ENCODE peak calls at places on chromosomes 1 and 21, in six cellular contexts. M is A673, R is cardiac muscle cell, L is PC-3, P is heart right ventricle, E is fibroblast of lung. N is an unnamed sample. For H3K36me3, the result is how much of the 10 kb centered on the place peaks cover.

GRCh38 chr1:5634893-5635292 is 357.3 kb downstream of the NPHP4 start:
- DNase-seq in M (no peak), R (no peak), L (no peak), P (no peak), E (no peak), N (no peak)

GRCh38 chr1:205665216-205665757 is 15.0 kb downstream of the SLC45A3 start:
- DNase-seq in M (no peak), R (no peak), L (no peak), P (no peak), E (no peak), N (no peak)

GRCh38 chr1:1264026-1264425 is 9.6 kb downstream of the UBE2J2 start:
- DNase-seq in M (no peak), R (no peak), L (no peak), P (no peak), E (no peak), N (no peak)

GRCh38 chr1:231724876-231725647 is 98.5 kb downstream of the DISC1 start:
- DNase-seq in M (peak), R (peak), L (peak), P (no peak), E (peak), N (peak)

GRCh38 chr1:106768501-106768900 is 288.0 kb upstream of the PRMT6 start:
- DNase-seq in M (no peak), R (no peak), L (peak), P (no peak), E (peak), N (peak)

GRCh38 chr1:222009105-222009730 is 267.3 kb upstream of the DUSP10 start:
- DNase-seq in M (peak), R (peak), L (peak), P (no peak), E (peak), N (peak)

GRCh38 chr1:1181938-1182410 is 8.3 kb downstream of the TTLL10 start:
- DNase-seq in M (no peak), R (no peak), L (no peak), P (no peak), E (no peak), N (no peak)

GRCh38 chr1:173248247-173248940 is 41.3 kb upstream of the TNFSF4 start:
- DNase-seq in M (no peak), R (no peak), L (no peak), P (no peak), E (no peak), N (peak)

GRCh38 chr1:16168622-16169021 is 12.8 kb upstream of the EPHA2 start:
- DNase-seq in M (no peak), R (no peak), L (peak), P (no peak), E (no peak), N (no peak)

GRCh38 chr1:168628807-168629206 is 52.4 kb downstream of the XCL1 start:
- DNase-seq in M (no peak), R (no peak), L (peak), P (no peak), E (peak), N (peak)

GRCh38 chr1:246200225-246200624 is 306.9 kb downstream of the SMYD3 start:
- DNase-seq in M (no peak), R (no peak), L (no peak), P (no peak), E (no peak), N (no peak)

GRCh38 chr1:10900691-10901090 is 104.2 kb upstream of the CASZ1 start:
- DNase-seq in M (no peak), R (no peak), L (peak), P (no peak), E (no peak), N (peak)

GRCh38 chr1:6357243-6357929 is 36.2 kb downstream of the ACOT7 start:
- DNase-seq in M (no peak), R (no peak), L (peak), P (no peak), E (no peak), N (no peak)

GRCh38 chr21:33024278-33025103 is 1.2 kb upstream of the OLIG2 start:
- DNase-seq in M (no peak), R (no peak), L (no peak), P (no peak), E (no peak), N (no peak)

GRCh38 chr1:203465146-203465798 is 10.3 kb upstream of the PRELP start:
- DNase-seq in M (no peak), R (no peak), L (no peak), P (no peak), E (no peak), N (no peak)

GRCh38 chr1:10620776-10621175 is 146.0 kb downstream of the PEX14 start:
- DNase-seq in M (no peak), R (no peak), L (no peak), P (no peak), E (no peak), N (no peak)

GRCh38 chr1:240499012-240499411 is 112.9 kb downstream of the GREM2 start:
- DNase-seq in M (no peak), R (peak), L (peak), P (no peak), E (peak), N (peak)

GRCh38 chr1:57381871-57382270 is 42.0 kb downstream of the DAB1 start:
- DNase-seq in M (no peak), R (no peak), L (no peak), P (no peak), E (no peak), N (no peak)

GRCh38 chr1:34403156-34403555 is 226.4 kb downstream of the C1orf94 start:
- DNase-seq in M (no peak), R (no peak), L (no peak), P (no peak), E (no peak), N (no peak)

GRCh38 chr1:204643503-204643902 is 42.0 kb downstream of the LRRN2 start:
- DNase-seq in M (no peak), R (no peak), L (no peak), P (no peak), E (no peak), N (no peak)

GRCh38 chr21:44399151-44399954 is 45.9 kb downstream of the TRPM2 start:
- DNase-seq in M (no peak), R (no peak), L (no peak), P (no peak), E (no peak), N (no peak)

GRCh38 chr1:164092603-164093353 is 466.2 kb upstream of the PBX1 start:
- DNase-seq in M (peak), R (no peak), L (no peak), P (no peak), E (peak), N (no peak)

GRCh38 chr1:176803042-176803441 is 340.1 kb downstream of the PAPPA2 start:
- DNase-seq in M (no peak), R (peak), L (no peak), P (no peak), E (no peak), N (no peak)

GRCh38 chr1:226268421-226269124 is 40.4 kb downstream of the LIN9 start:
- DNase-seq in M (no peak), R (no peak), L (peak), P (no peak), E (peak), N (peak)

GRCh38 chr1:21524220-21524619 is 15.0 kb downstream of the ALPL start:
- DNase-seq in M (no peak), R (no peak), L (no peak), P (no peak), E (no peak), N (no peak)

GRCh38 chr1:173408886-173409285 is 68.2 kb upstream of the PRDX6 start:
- DNase-seq in M (no peak), R (no peak), L (no peak), P (no peak), E (no peak), N (no peak)

GRCh38 chr1:10630661-10631120 is 155.9 kb downstream of the PEX14 start:
- DNase-seq in M (no peak), R (no peak), L (no peak), P (no peak), E (no peak), N (no peak)

GRCh38 chr1:165497444-165498013 is 46.3 kb upstream of the LRRC52 start:
- DNase-seq in M (no peak), R (no peak), L (no peak), P (no peak), E (no peak), N (no peak)

GRCh38 chr21:41962425-41962966 is 8.7 kb upstream of the C2CD2 start:
- DNase-seq in M (no peak), R (no peak), L (no peak), P (no peak), E (no peak), N (no peak)

GRCh38 chr1:17873007-17873675 is 118.0 kb downstream of the ACTL8 start:
- DNase-seq in M (no peak), R (no peak), L (peak), P (peak), E (no peak), N (peak)

DNA sequence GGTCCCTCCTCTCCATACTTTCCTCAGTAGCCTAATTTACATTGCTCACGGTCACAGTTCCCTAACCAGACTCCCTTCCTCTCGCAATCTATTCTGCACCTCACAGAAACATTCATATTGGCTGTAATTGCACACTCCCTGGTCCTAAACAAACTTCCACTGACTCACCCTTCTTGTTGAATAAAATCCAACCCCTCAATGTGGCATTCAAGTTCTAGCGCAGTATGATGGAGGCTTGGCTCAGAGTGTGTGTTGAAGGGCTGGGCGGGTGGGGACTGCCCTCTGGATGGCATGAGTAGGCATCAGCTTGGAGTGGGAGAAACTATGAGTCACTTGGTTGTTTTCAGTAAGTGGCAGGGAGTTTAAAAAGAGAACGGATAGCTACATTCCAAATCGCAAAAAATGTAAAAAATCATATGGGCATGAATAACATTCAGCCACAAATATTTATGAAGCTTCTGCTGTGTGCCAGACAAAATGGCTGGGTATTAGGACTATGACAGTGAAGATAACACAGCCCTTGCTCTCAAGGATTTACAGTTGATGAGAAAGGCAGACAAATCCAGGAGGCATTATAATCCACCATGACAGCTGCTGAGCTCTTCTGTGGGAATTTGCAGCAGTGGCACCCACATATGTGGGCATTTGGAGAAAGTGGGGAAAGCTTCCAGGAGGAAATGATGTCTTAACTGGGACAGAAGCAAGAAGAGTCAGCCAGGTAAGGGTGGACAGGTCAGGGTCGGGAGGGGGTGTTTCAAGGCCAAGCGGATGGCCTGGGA is 42.2 kb upstream of the LYST start:
- DNase-seq in M (peak), R (no peak), L (peak), P (no peak), E (peak), N (peak)
- TF ChIP-seq CTCF in M (no peak), R (no peak), L (no peak), P (no peak), E (no peak), N (no peak)

GRCh38 chr1:14925336-14926136 is 228.0 kb upstream of the TMEM51 start:
- DNase-seq in M (no peak), R (no peak), L (no peak), P (no peak), E (no peak), N (no peak)
- H3K4me3 ChIP-seq in M (peak), R (peak), L (peak), P (peak), E (peak), N (peak)

GRCh38 chr1:154550657-154551056 is 7.8 kb downstream of the UBE2Q1 start:
- DNase-seq in M (no peak), R (no peak), L (no peak), P (no peak), E (no peak), N (no peak)

GRCh38 chr1:154550070-154550469 is 8.4 kb downstream of the UBE2Q1 start:
- DNase-seq in M (no peak), R (no peak), L (no peak), P (no peak), E (no peak), N (no peak)

GRCh38 chr1:154551474-154551873 is 7.0 kb downstream of the UBE2Q1 start:
- DNase-seq in M (no peak), R (no peak), L (no peak), P (no peak), E (no peak), N (no peak)

GRCh38 chr1:154553056-154553822 is 5.2 kb downstream of the UBE2Q1 start:
- DNase-seq in M (no peak), R (no peak), L (peak), P (no peak), E (no peak), N (peak)

GRCh38 chr1:154552036-154552435 is 6.4 kb downstream of the UBE2Q1 start:
- DNase-seq in M (no peak), R (no peak), L (no peak), P (no peak), E (no peak), N (no peak)
- H3K36me3 ChIP-seq in M (half or more), R (half or more), L (half or more), P (half or more), E (under half), N (under half)

GRCh38 chr1:111761717-111762116 is 6.0 kb downstream of the DDX20 start:
- DNase-seq in M (no peak), R (no peak), L (no peak), P (no peak), E (no peak), N (no peak)

GRCh38 chr1:111754964-111755320 is 759 bp upstream of the DDX20 start:
- DNase-seq in M (peak), R (peak), L (peak), P (peak), E (peak), N (no peak)

GRCh38 chr1:111756124-111756513 is 418 bp downstream of the DDX20 start:
- DNase-seq in M (peak), R (no peak), L (no peak), P (no peak), E (no peak), N (no peak)

GRCh38 chr1:111755321-111756123 is at the start of gene DDX20:
- DNase-seq in M (peak), R (peak), L (peak), P (peak), E (peak), N (peak)

GRCh38 chr1:111758373-111758772 is 2.7 kb downstream of the DDX20 start:
- DNase-seq in M (peak), R (no peak), L (peak), P (no peak), E (no peak), N (peak)
- TF ChIP-seq CTCF in M (peak), R (peak), L (peak), P (no peak), E (no peak), N (no peak)

GRCh38 chr1:218460367-218460766 is 115.2 kb downstream of the TGFB2 start:
- DNase-seq in M (no peak), R (no peak), L (peak), P (no peak), E (peak), N (no peak)
- H3K4me3 ChIP-seq in M (no peak), R (no peak), L (peak), P (peak), E (no peak), N (no peak)

GRCh38 chr1:36297062-36297461 is 9.1 kb upstream of the SH3D21 start:
- DNase-seq in M (no peak), R (no peak), L (peak), P (no peak), E (no peak), N (peak)

GRCh38 chr1:36300526-36300925 is 5.6 kb upstream of the SH3D21 start:
- DNase-seq in M (no peak), R (no peak), L (peak), P (no peak), E (no peak), N (peak)

GRCh38 chr1:36295390-36295789 is 10.8 kb upstream of the SH3D21 start:
- DNase-seq in M (no peak), R (no peak), L (no peak), P (no peak), E (no peak), N (no peak)

GRCh38 chr1:36301220-36301619 is 4.9 kb upstream of the SH3D21 start:
- DNase-seq in M (no peak), R (no peak), L (no peak), P (no peak), E (no peak), N (no peak)

DNA sequence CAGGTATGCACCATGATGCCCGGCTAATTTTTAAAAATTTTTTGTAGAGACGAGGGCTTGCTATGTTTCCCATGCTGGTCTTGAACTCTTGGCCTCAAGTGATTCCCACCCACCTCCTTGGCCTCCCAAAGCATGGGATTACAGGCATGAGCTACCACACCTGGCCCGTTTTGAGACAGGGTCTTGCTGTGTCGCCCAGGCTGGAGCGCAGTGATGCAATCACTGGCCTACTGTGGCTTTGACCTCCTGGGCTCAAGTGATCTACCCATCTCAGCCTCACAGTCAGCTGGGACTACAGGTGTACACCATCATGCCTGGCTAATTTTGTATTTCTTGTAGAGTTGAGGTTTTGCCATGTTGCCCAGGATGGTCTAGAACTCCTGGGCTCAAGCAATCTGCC is 7.5 kb upstream of the SH3D21 start:
- DNase-seq in M (no peak), R (no peak), L (no peak), P (no peak), E (no peak), N (no peak)
- H3K36me3 ChIP-seq in M (half or more), R (half or more), L (half or more), P (half or more), E (under half), N (under half)

DNA sequence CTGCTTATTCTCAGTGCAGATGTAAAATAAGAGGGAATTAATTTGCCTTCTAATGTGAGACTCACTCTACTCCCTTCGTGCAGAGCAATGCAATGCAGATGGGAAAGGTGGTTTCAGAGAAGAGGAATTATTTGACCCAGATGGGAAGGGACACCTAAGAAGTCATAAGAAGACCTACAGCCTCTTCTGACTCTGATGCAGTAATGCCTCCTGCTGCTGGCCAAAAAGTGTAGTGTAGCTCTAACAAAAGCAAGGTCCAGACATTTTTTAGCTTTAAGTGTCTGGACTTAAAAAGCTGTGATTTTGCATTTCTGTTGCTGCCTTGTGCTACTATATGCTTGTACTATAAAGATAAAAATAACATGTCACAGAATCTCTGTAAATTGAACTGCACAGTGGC is 501.4 kb downstream of the TTLL7 start:
- DNase-seq in M (no peak), R (peak), L (peak), P (no peak), E (peak), N (peak)
- TF ChIP-seq CTCF in M (peak), R (no peak), L (peak), P (no peak), E (peak), N (peak)

GRCh38 chr1:51329443-51330325 is 678 bp downstream of the TTC39A start:
- DNase-seq in M (no peak), R (no peak), L (peak), P (peak), E (no peak), N (no peak)

GRCh38 chr1:51328279-51328678 is 2.1 kb downstream of the TTC39A start:
- DNase-seq in M (no peak), R (no peak), L (no peak), P (no peak), E (no peak), N (peak)

GRCh38 chr1:51328926-51329325 is 1.4 kb downstream of the TTC39A start:
- DNase-seq in M (no peak), R (no peak), L (no peak), P (no peak), E (no peak), N (no peak)

GRCh38 chr1:51331206-51332100 is 1.1 kb upstream of the TTC39A start:
- DNase-seq in M (peak), R (peak), L (peak), P (no peak), E (peak), N (peak)

DNA sequence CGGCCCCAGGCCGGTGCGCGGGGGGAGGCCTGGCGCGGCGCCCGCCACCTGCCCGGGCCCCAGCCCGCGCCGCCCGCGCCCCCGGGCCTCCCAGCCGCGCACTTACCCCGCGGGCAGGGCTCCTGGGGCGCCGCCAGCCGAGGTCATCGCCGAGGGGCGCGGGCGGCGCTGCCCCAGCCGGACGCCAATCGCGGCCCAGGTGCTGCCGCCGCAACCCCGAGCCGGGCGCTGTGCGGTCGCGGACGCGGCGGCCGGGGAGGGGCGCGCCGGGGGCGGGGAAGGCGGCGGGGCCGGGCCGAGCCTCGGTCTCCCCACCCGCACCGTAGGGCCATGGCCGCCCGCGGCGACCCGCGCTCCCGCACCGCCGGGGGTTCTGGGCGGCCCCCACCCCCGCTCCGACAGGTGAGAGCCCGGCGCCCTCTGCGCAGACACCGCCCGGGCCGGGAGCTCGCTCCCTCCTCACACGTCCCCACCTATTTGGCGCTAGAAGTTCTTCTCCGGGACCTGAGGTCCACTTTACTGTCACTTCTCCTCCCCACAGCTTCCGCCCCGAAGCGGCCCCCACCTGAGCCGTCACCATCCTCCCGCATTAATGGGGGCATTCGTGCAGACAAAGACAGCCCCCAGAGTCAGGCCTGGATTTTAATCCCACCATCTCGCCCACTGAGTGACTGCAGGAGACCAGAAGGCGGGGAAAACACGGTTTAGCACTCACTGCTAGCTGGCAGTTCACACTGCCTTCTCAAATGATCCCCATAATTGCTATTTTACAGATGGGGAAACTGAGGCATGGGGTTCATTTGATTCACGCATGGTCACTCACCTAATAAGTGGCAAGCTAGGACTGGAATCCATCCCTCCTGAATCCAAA is at the start of gene TTC39A:
- DNase-seq in M (no peak), R (peak), L (no peak), P (no peak), E (no peak), N (no peak)
- H3K4me3 ChIP-seq in M (peak), R (peak), L (peak), P (peak), E (peak), N (peak)